ENCODE peak calls at places on chromosomes 2 and 18, in eight cellular contexts. One of them, this sample, is unnamed.

GRCh38 chr2:118186110-118186857 is 98.0 kb downstream of the INSIG2 start:
- DNase-seq in CD8-positive, alpha-beta memory T cell: peak; percentile 87
- DNase-seq in cardiac muscle cell: peak; percentile 92
- DNase-seq in breast epithelium: peak; percentile 76
- DNase-seq in H9: peak; percentile 92
- DNase-seq in sigmoid colon: peak; percentile 96
- DNase-seq in Peyer's patch: peak; percentile 83
- DNase-seq in PC-9: peak; percentile 89
- DNase-seq in this sample: peak; percentile 88

GRCh38 chr18:59301974-59302373 is 16.5 kb downstream of the CPLX4 start:
- DNase-seq in breast epithelium: no peak
- DNase-seq in PC-9: no peak
- DNase-seq in sigmoid colon: no peak
- DNase-seq in Peyer's patch: no peak
- DNase-seq in cardiac muscle cell: no peak
- DNase-seq in CD8-positive, alpha-beta memory T cell: no peak
- DNase-seq in H9: no peak
- DNase-seq in this sample: no peak

GRCh38 chr18:61464551-61465102 is 131.4 kb downstream of the CDH20 start:
- DNase-seq in PC-9: no peak
- DNase-seq in H9: no peak
- DNase-seq in CD8-positive, alpha-beta memory T cell: no peak
- DNase-seq in sigmoid colon: no peak
- DNase-seq in Peyer's patch: no peak
- DNase-seq in cardiac muscle cell: no peak
- DNase-seq in breast epithelium: no peak
- DNase-seq in this sample: no peak

GRCh38 chr2:157271590-157272203 is 14.2 kb downstream of the GALNT5 start:
- DNase-seq in sigmoid colon: no peak
- DNase-seq in Peyer's patch: no peak
- DNase-seq in CD8-positive, alpha-beta memory T cell: no peak
- DNase-seq in breast epithelium: no peak
- DNase-seq in PC-9: no peak
- DNase-seq in cardiac muscle cell: no peak
- DNase-seq in H9: no peak
- DNase-seq in this sample: no peak

GRCh38 chr2:19021721-19022120 is 336.7 kb downstream of the OSR1 start:
- DNase-seq in cardiac muscle cell: no peak
- DNase-seq in H9: no peak
- DNase-seq in PC-9: no peak
- DNase-seq in Peyer's patch: no peak
- DNase-seq in CD8-positive, alpha-beta memory T cell: no peak
- DNase-seq in sigmoid colon: no peak
- DNase-seq in breast epithelium: no peak
- DNase-seq in this sample: no peak

GRCh38 chr2:127897531-127898187 is 11.9 kb upstream of the AMMECR1L start:
- DNase-seq in Peyer's patch: no peak
- DNase-seq in sigmoid colon: no peak
- DNase-seq in breast epithelium: no peak
- DNase-seq in CD8-positive, alpha-beta memory T cell: no peak
- DNase-seq in PC-9: no peak
- DNase-seq in cardiac muscle cell: no peak
- DNase-seq in H9: no peak
- DNase-seq in this sample: no peak

GRCh38 chr2:230449901-230450467 is 34.0 kb downstream of the SP100 start:
- DNase-seq in CD8-positive, alpha-beta memory T cell: no peak
- DNase-seq in Peyer's patch: no peak
- DNase-seq in sigmoid colon: no peak
- DNase-seq in PC-9: no peak
- DNase-seq in cardiac muscle cell: no peak
- DNase-seq in breast epithelium: no peak
- DNase-seq in H9: no peak
- DNase-seq in this sample: no peak

GRCh38 chr2:240437181-240437860 is 1.9 kb downstream of the GPC1 start:
- DNase-seq in CD8-positive, alpha-beta memory T cell: no peak
- DNase-seq in Peyer's patch: no peak
- DNase-seq in H9: no peak
- DNase-seq in PC-9: no peak
- DNase-seq in sigmoid colon: peak; percentile 66
- DNase-seq in breast epithelium: no peak
- DNase-seq in cardiac muscle cell: no peak
- DNase-seq in this sample: no peak

GRCh38 chr2:232588680-232589585 is 38.4 kb downstream of the EIF4E2 start:
- DNase-seq in breast epithelium: no peak
- DNase-seq in CD8-positive, alpha-beta memory T cell: no peak
- DNase-seq in Peyer's patch: no peak
- DNase-seq in PC-9: peak; percentile 68
- DNase-seq in H9: no peak
- DNase-seq in sigmoid colon: peak; percentile 80
- DNase-seq in cardiac muscle cell: no peak
- DNase-seq in this sample: peak; percentile 71

GRCh38 chr2:128346811-128347558 is 28.3 kb upstream of the HS6ST1 start:
- DNase-seq in H9: no peak
- DNase-seq in sigmoid colon: no peak
- DNase-seq in CD8-positive, alpha-beta memory T cell: no peak
- DNase-seq in cardiac muscle cell: no peak
- DNase-seq in PC-9: no peak
- DNase-seq in breast epithelium: no peak
- DNase-seq in Peyer's patch: peak; percentile 4
- DNase-seq in this sample: no peak

GRCh38 chr2:47283687-47284086 is 119.3 kb upstream of the MSH2 start:
- DNase-seq in PC-9: no peak
- DNase-seq in cardiac muscle cell: no peak
- DNase-seq in CD8-positive, alpha-beta memory T cell: no peak
- DNase-seq in breast epithelium: no peak
- DNase-seq in sigmoid colon: no peak
- DNase-seq in H9: no peak
- DNase-seq in Peyer's patch: no peak
- DNase-seq in this sample: no peak

GRCh38 chr2:113157897-113158753 is 15.6 kb upstream of the PSD4 start:
- DNase-seq in PC-9: no peak
- DNase-seq in H9: no peak
- DNase-seq in CD8-positive, alpha-beta memory T cell: no peak
- DNase-seq in Peyer's patch: no peak
- DNase-seq in sigmoid colon: no peak
- DNase-seq in cardiac muscle cell: no peak
- DNase-seq in breast epithelium: no peak
- DNase-seq in this sample: no peak

GRCh38 chr18:54222922-54223567 is 1.4 kb downstream of the MBD2 start:
- DNase-seq in Peyer's patch: peak; percentile 35
- DNase-seq in CD8-positive, alpha-beta memory T cell: peak; percentile 69
- DNase-seq in H9: no peak
- DNase-seq in cardiac muscle cell: no peak
- DNase-seq in sigmoid colon: no peak
- DNase-seq in PC-9: peak; percentile 5
- DNase-seq in breast epithelium: no peak
- DNase-seq in this sample: no peak

GRCh38 chr2:63059434-63060078 is 8.9 kb downstream of the OTX1 start:
- DNase-seq in cardiac muscle cell: no peak
- DNase-seq in breast epithelium: no peak
- DNase-seq in sigmoid colon: peak; percentile 53
- DNase-seq in CD8-positive, alpha-beta memory T cell: no peak
- DNase-seq in Peyer's patch: no peak
- DNase-seq in PC-9: no peak
- DNase-seq in H9: peak; percentile 60
- DNase-seq in this sample: no peak

GRCh38 chr2:73651586-73652230 is 9.5 kb upstream of the NAT8 start:
- DNase-seq in CD8-positive, alpha-beta memory T cell: no peak
- DNase-seq in H9: no peak
- DNase-seq in cardiac muscle cell: no peak
- DNase-seq in breast epithelium: no peak
- DNase-seq in PC-9: no peak
- DNase-seq in Peyer's patch: no peak
- DNase-seq in sigmoid colon: no peak
- DNase-seq in this sample: no peak

GRCh38 chr18:13112982-13113381 is 105.6 kb upstream of the LDLRAD4 start:
- DNase-seq in sigmoid colon: peak; percentile 81
- DNase-seq in cardiac muscle cell: peak; percentile 91
- DNase-seq in PC-9: no peak
- DNase-seq in Peyer's patch: no peak
- DNase-seq in breast epithelium: no peak
- DNase-seq in CD8-positive, alpha-beta memory T cell: peak; percentile 7
- DNase-seq in H9: peak; percentile 88
- DNase-seq in this sample: peak; percentile 47

GRCh38 chr2:215746507-215747243 is 266.7 kb downstream of the MREG start:
- DNase-seq in H9: no peak
- DNase-seq in cardiac muscle cell: no peak
- DNase-seq in breast epithelium: no peak
- DNase-seq in PC-9: no peak
- DNase-seq in sigmoid colon: no peak
- DNase-seq in Peyer's patch: no peak
- DNase-seq in CD8-positive, alpha-beta memory T cell: no peak
- DNase-seq in this sample: no peak
- H3K27ac ChIP-seq in H9: no peak overlapping the region
- H3K27ac ChIP-seq in cardiac muscle cell: no peak overlapping the region
- H3K27ac ChIP-seq in breast epithelium: no peak overlapping the region
- H3K27ac ChIP-seq in PC-9: no peak overlapping the region
- H3K27ac ChIP-seq in sigmoid colon: no peak overlapping the region
- H3K27ac ChIP-seq in Peyer's patch: no peak overlapping the region
- H3K27ac ChIP-seq in CD8-positive, alpha-beta memory T cell: no peak overlapping the region
- H3K27ac ChIP-seq in this sample: no peak overlapping the region

GRCh38 chr18:48923746-48924580 is 26.8 kb downstream of the SMAD7 start:
- DNase-seq in sigmoid colon: no peak
- DNase-seq in cardiac muscle cell: no peak
- DNase-seq in CD8-positive, alpha-beta memory T cell: no peak
- DNase-seq in breast epithelium: no peak
- DNase-seq in H9: no peak
- DNase-seq in PC-9: no peak
- DNase-seq in Peyer's patch: no peak
- DNase-seq in this sample: no peak

GRCh38 chr18:48926420-48926857 is 24.3 kb downstream of the SMAD7 start:
- DNase-seq in sigmoid colon: no peak
- DNase-seq in cardiac muscle cell: no peak
- DNase-seq in CD8-positive, alpha-beta memory T cell: no peak
- DNase-seq in PC-9: no peak
- DNase-seq in Peyer's patch: no peak
- DNase-seq in H9: no peak
- DNase-seq in breast epithelium: no peak
- DNase-seq in this sample: peak; percentile 80

GRCh38 chr18:48927286-48928080 is 23.3 kb downstream of the SMAD7 start:
- DNase-seq in PC-9: no peak
- DNase-seq in Peyer's patch: no peak
- DNase-seq in breast epithelium: no peak
- DNase-seq in H9: no peak
- DNase-seq in sigmoid colon: no peak
- DNase-seq in cardiac muscle cell: no peak
- DNase-seq in CD8-positive, alpha-beta memory T cell: no peak
- DNase-seq in this sample: no peak

GRCh38 chr18:48922801-48923730 is 27.7 kb downstream of the SMAD7 start:
- DNase-seq in cardiac muscle cell: no peak
- DNase-seq in H9: peak; percentile 32
- DNase-seq in PC-9: no peak
- DNase-seq in Peyer's patch: no peak
- DNase-seq in breast epithelium: no peak
- DNase-seq in CD8-positive, alpha-beta memory T cell: no peak
- DNase-seq in sigmoid colon: peak; percentile 88
- DNase-seq in this sample: peak; percentile 79

DNA sequence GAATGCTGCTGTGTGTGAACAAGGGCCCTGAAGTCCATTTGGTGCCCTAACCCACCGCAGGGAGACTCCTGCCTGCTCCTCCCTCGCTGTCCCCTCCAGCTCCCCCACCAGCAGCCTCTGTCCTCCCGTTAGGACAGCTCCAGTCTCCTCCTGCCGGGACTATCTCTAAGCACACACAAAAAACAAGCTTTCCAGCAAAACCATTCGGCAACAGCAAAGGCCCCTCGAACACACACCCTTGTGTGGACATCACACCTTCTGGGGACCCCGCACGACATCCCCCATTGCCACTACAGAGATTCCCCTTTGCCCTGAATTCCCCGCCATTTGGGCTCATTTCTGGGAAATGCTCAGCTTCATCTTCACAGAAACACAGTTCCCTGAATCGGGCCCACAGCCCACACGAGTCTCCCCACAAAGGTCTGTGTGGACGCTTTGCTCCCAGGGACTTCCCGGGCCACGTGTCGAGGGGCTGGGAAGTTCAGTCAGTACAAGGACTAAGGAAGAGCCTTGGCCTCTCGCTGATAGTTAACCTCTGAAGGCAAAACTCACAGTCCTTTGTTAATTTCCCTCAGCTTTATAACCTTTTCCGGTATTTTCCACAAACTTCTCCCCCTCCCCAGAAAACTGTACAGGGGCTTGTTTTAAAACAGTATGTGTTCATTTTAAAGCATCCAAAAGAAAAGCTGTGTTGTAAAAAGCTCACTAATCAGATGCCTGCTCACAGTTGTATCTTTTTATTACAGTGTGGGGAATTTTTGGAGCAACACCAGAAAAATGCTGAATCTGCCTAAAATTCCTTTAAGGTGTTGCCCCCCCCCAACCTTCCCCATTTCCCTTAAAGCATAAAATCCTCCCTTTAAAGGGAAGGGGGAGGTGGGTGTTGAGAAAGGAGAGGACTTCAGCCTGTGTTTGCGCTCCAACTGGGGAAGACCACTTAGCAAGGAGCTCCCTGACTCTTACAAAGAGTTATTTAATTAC is 25.9 kb downstream of the SMAD7 start:
- DNase-seq in breast epithelium: no peak
- DNase-seq in PC-9: no peak
- DNase-seq in Peyer's patch: no peak
- DNase-seq in sigmoid colon: no peak
- DNase-seq in CD8-positive, alpha-beta memory T cell: no peak
- DNase-seq in H9: no peak
- DNase-seq in cardiac muscle cell: no peak
- DNase-seq in this sample: no peak
- H3K27ac ChIP-seq in breast epithelium: peak overlapping the region; percentile 63
- H3K27ac ChIP-seq in PC-9: no peak overlapping the region
- H3K27ac ChIP-seq in Peyer's patch: peak overlapping the region; percentile 63
- H3K27ac ChIP-seq in sigmoid colon: peak overlapping the region; percentile 72
- H3K27ac ChIP-seq in CD8-positive, alpha-beta memory T cell: peak overlapping the region; percentile 3
- H3K27ac ChIP-seq in H9: no peak overlapping the region
- H3K27ac ChIP-seq in cardiac muscle cell: peak overlapping the region; percentile 81
- H3K27ac ChIP-seq in this sample: peak overlapping the region; percentile 88

GRCh38 chr2:53362934-53363333 is 404.7 kb upstream of the CHAC2 start:
- DNase-seq in H9: no peak
- DNase-seq in sigmoid colon: no peak
- DNase-seq in CD8-positive, alpha-beta memory T cell: no peak
- DNase-seq in Peyer's patch: no peak
- DNase-seq in PC-9: no peak
- DNase-seq in cardiac muscle cell: no peak
- DNase-seq in breast epithelium: no peak
- DNase-seq in this sample: no peak

GRCh38 chr2:53366570-53366969 is 401.0 kb upstream of the CHAC2 start:
- DNase-seq in sigmoid colon: no peak
- DNase-seq in cardiac muscle cell: no peak
- DNase-seq in H9: no peak
- DNase-seq in Peyer's patch: no peak
- DNase-seq in PC-9: no peak
- DNase-seq in CD8-positive, alpha-beta memory T cell: no peak
- DNase-seq in breast epithelium: no peak
- DNase-seq in this sample: no peak
- H3K27ac ChIP-seq in sigmoid colon: no peak overlapping the region
- H3K27ac ChIP-seq in cardiac muscle cell: no peak overlapping the region
- H3K27ac ChIP-seq in H9: no peak overlapping the region
- H3K27ac ChIP-seq in Peyer's patch: no peak overlapping the region
- H3K27ac ChIP-seq in PC-9: no peak overlapping the region
- H3K27ac ChIP-seq in CD8-positive, alpha-beta memory T cell: no peak overlapping the region
- H3K27ac ChIP-seq in breast epithelium: no peak overlapping the region
- H3K27ac ChIP-seq in this sample: no peak overlapping the region

DNA sequence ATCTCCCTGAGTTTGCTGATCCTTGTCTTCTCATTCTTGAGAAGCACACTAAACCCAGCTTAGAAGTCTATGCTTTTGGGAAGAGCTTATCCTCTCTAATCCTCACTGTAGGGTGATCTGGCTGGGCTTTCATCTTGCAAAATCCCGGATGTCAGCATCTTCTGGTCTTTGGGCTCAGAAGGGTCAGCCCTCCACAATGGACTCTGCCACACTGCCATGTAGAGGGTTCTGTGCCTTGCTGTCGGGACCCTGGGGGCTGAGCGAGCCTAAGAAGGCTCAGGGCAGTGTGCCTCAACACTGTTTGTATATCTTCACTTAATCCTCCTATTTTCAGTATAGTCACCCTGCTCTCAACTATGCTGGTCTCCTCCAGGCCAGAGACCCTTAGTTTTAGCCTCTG is 102.3 kb downstream of the TGIF1 start:
- DNase-seq in breast epithelium: no peak
- DNase-seq in Peyer's patch: no peak
- DNase-seq in cardiac muscle cell: no peak
- DNase-seq in sigmoid colon: no peak
- DNase-seq in CD8-positive, alpha-beta memory T cell: no peak
- DNase-seq in H9: no peak
- DNase-seq in PC-9: no peak
- DNase-seq in this sample: no peak
- H3K27ac ChIP-seq in breast epithelium: no peak overlapping the region
- H3K27ac ChIP-seq in Peyer's patch: no peak overlapping the region
- H3K27ac ChIP-seq in cardiac muscle cell: no peak overlapping the region
- H3K27ac ChIP-seq in sigmoid colon: no peak overlapping the region
- H3K27ac ChIP-seq in CD8-positive, alpha-beta memory T cell: no peak overlapping the region
- H3K27ac ChIP-seq in H9: no peak overlapping the region
- H3K27ac ChIP-seq in PC-9: no peak overlapping the region
- H3K27ac ChIP-seq in this sample: no peak overlapping the region

This sample was measured in transverse colon.